ENCODE peak calls at places on chromosome 15, in nine cellular contexts. N is GDM1; T is cardiac fibroblast; A is cardiac muscle cell; Y is NAMALWA; Q is stimulated activated CD4-positive, alpha-beta T cell treated with anti-CD3 and anti-CD28 coated beads, TNF-alpha, amount 100 ng/mL, for 4 hours; O is activated gamma-delta T cell; S is KBM-7; K is activated T-helper 1 cell treated with anti-CD3 and anti-CD28 coated beads, Interleukin-12 subunit alpha, Interleukin-12 subunit beta, Interleukin-2, Interleukin-4 antibody, amounts not matched to agents 30 ng/mL and 10 ng/mL and 1 ng/mL, durations not matched to agents 14 hours and 24 hours and 36 hours. X is an unnamed sample.

GRCh38 chr15:101088311-101088710 is 163.5 kb downstream of the CHSY1 start:
- DNase-seq in N (peak), T (no peak), A (no peak), Y (no peak), Q (no peak), O (no peak), S (no peak), K (no peak), X (no peak)

GRCh38 chr15:35743320-35743719 is 197.4 kb upstream of the DPH6 start:
- DNase-seq in N (no peak), T (no peak), A (no peak), Y (no peak), Q (no peak), O (no peak), S (no peak), K (no peak), X (no peak)

GRCh38 chr15:89790661-89791060 is 14.5 kb downstream of the MESP2 start:
- DNase-seq in N (no peak), T (no peak), A (no peak), Y (no peak), Q (no peak), O (no peak), S (no peak), K (no peak), X (no peak)

GRCh38 chr15:67812232-67812631 is 13.1 kb upstream of the SKOR1 start:
- DNase-seq in N (no peak), T (no peak), A (no peak), Y (no peak), Q (no peak), O (no peak), S (no peak), K (no peak), X (no peak)

GRCh38 chr15:25848769-25849430 is 14.2 kb downstream of the ATP10A start:
- DNase-seq in N (no peak), T (no peak), A (no peak), Y (no peak), Q (no peak), O (no peak), S (no peak), K (no peak), X (no peak)

GRCh38 chr15:73325191-73325980 is 43.4 kb downstream of the HCN4 start:
- DNase-seq in N (no peak), T (no peak), A (no peak), Y (peak), Q (no peak), O (no peak), S (peak), K (no peak), X (no peak)

GRCh38 chr15:91566116-91566515 is 287.4 kb upstream of the SLCO3A1 start:
- DNase-seq in N (no peak), T (no peak), A (no peak), Y (no peak), Q (no peak), O (no peak), S (peak), K (no peak), X (no peak)

GRCh38 chr15:99745687-99746086 is 12.4 kb upstream of the LYSMD4 start:
- DNase-seq in N (no peak), T (no peak), A (no peak), Y (no peak), Q (no peak), O (no peak), S (no peak), K (no peak), X (no peak)

GRCh38 chr15:25481208-25481862 is 42.5 kb upstream of the UBE3A start:
- DNase-seq in N (peak), T (no peak), A (peak), Y (no peak), Q (no peak), O (no peak), S (no peak), K (no peak), X (no peak)

GRCh38 chr15:70265466-70265978 is 167.8 kb upstream of the TLE3 start:
- DNase-seq in N (no peak), T (no peak), A (no peak), Y (no peak), Q (no peak), O (no peak), S (no peak), K (no peak), X (no peak)

GRCh38 chr15:85755942-85756341 is 38.8 kb downstream of the KLHL25 start:
- DNase-seq in N (no peak), T (no peak), A (no peak), Y (no peak), Q (no peak), O (no peak), S (no peak), K (no peak), X (no peak)

GRCh38 chr15:63905558-63906265 is 72.0 kb upstream of the HERC1 start:
- DNase-seq in N (peak), T (peak), A (no peak), Y (no peak), Q (no peak), O (no peak), S (peak), K (no peak), X (no peak)

GRCh38 chr15:29568840-29569532 is 253.3 kb downstream of the TJP1 start:
- DNase-seq in N (no peak), T (peak), A (peak), Y (no peak), Q (no peak), O (no peak), S (peak), K (no peak), X (no peak)

GRCh38 chr15:61712124-61712759 is 348.0 kb downstream of the VPS13C start:
- DNase-seq in N (no peak), T (no peak), A (no peak), Y (no peak), Q (no peak), O (no peak), S (no peak), K (no peak), X (no peak)

GRCh38 chr15:90911302-90911623 is 8.2 kb downstream of the MAN2A2 start:
- DNase-seq in N (no peak), T (no peak), A (no peak), Y (no peak), Q (no peak), O (no peak), S (no peak), K (no peak), X (no peak)